ENCODE peak calls at places on chromosomes 13 and 19, in four cellular contexts. K, A, O and Q are unnamed samples.

GRCh38 chr13:24087611-24088235 is 72.8 kb upstream of the SPATA13 start:
- DNase-seq in K (peak), A (no peak), O (no peak), Q (no peak)

GRCh38 chr19:44712864-44713515 is 14.0 kb downstream of the CEACAM16 start:
- DNase-seq in K (no peak), A (no peak), O (peak), Q (no peak)

GRCh38 chr19:13128583-13128982 is 10.5 kb downstream of the NACC1 start:
- DNase-seq in K (no peak), A (no peak), O (no peak), Q (no peak)

GRCh38 chr13:105196052-105196451 is 1339.4 kb downstream of the EFNB2 start:
- DNase-seq in K (no peak), A (no peak), O (peak), Q (peak)

GRCh38 chr19:34310494-34310981 is 54.5 kb upstream of the GPI start:
- DNase-seq in K (no peak), A (no peak), O (no peak), Q (no peak)

GRCh38 chr19:39497850-39498261 is 891 bp upstream of the DLL3 start:
- DNase-seq in K (no peak), A (no peak), O (peak), Q (no peak)

GRCh38 chr19:29248332-29248844 is 35.4 kb upstream of the UQCRFS1 start:
- DNase-seq in K (no peak), A (no peak), O (no peak), Q (no peak)

GRCh38 chr13:102868366-102868936 is 22.6 kb downstream of the ERCC5 start:
- DNase-seq in K (no peak), A (no peak), O (no peak), Q (no peak)

GRCh38 chr19:37692956-37693660 is 26.5 kb downstream of the ZNF607 start:
- DNase-seq in K (no peak), A (no peak), O (peak), Q (no peak)

GRCh38 chr13:34748078-34748477 is 194.0 kb upstream of the NBEA start:
- DNase-seq in K (no peak), A (no peak), O (peak), Q (peak)

GRCh38 chr13:34749046-34749445 is 193.0 kb upstream of the NBEA start:
- DNase-seq in K (no peak), A (no peak), O (no peak), Q (no peak)

GRCh38 chr13:34747507-34747906 is 194.6 kb upstream of the NBEA start:
- DNase-seq in K (no peak), A (no peak), O (no peak), Q (no peak)

GRCh38 chr13:34750078-34750703 is 191.9 kb upstream of the NBEA start:
- DNase-seq in K (no peak), A (peak), O (no peak), Q (no peak)

GRCh38 chr13:34748561-34748960 is 193.5 kb upstream of the NBEA start:
- DNase-seq in K (no peak), A (no peak), O (no peak), Q (no peak)
- TF ChIP-seq CTCF in K (no peak), A (no peak), O (no peak), Q (no peak)

GRCh38 chr19:23310729-23311211 is 60.6 kb upstream of the ZNF724 start:
- DNase-seq in K (no peak), A (peak), O (no peak), Q (peak)

GRCh38 chr19:23311551-23311950 is 61.4 kb upstream of the ZNF724 start:
- DNase-seq in K (no peak), A (no peak), O (no peak), Q (no peak)

GRCh38 chr19:23309926-23310325 is 59.7 kb upstream of the ZNF724 start:
- DNase-seq in K (no peak), A (peak), O (no peak), Q (no peak)

GRCh38 chr19:23304238-23304637 is 54.0 kb upstream of the ZNF724 start:
- DNase-seq in K (no peak), A (no peak), O (no peak), Q (no peak)

DNA sequence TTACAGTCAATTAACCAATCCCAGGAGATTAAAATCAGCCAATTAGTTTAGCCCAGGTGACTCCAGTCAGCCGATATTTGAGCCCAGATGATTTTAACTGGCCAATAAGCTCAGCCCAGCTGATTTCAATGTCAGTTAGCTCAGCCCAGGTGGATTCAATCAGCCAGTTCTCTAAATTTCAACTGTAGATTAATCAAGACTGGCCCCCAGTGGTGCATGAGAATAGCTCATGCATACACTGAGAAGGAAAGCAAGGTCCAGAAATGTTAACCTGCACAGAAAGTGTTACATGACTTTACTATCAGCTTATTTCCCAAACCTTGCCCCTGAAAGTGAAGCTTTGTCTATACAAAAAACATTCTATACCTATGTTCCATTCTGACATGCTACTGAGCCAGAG is 55.4 kb upstream of the ZNF724 start:
- DNase-seq in K (no peak), A (no peak), O (peak), Q (no peak)
- TF ChIP-seq CTCF in K (no peak), A (no peak), O (no peak), Q (no peak)

DNA sequence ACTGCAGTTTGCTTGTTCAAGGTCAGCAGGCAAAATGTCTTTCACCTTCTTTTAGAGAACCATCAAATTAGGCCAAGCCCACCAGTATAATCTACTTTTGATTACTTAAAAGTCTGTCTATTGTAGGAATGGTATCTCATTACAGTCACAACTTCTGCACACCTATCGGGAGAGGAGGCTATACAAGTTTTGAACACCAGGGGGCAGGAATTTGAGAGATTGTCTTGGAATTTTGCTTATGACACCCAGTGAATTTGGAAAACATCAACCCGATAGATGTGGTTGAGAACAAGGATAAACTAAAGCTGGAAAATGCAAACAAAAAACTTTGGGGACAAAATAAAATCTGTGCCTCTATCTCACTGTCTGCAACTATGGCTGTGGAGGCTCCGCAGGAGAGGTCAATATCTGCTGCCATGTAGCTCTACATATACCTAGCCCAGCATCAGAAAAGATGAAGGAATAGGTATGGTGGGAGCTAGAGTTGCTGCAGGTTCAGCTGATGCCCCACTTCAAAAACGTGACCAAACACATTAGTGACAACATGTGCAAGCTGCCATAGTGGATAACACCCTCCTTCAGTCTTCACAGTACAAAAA is 1299.2 kb upstream of the SPRY2 start:
- DNase-seq in K (no peak), A (peak), O (peak), Q (peak)
- TF ChIP-seq CTCF in K (no peak), A (peak), O (peak), Q (peak)

GRCh38 chr13:49220856-49221614 is 897 bp downstream of the MLNR start:
- DNase-seq in K (no peak), A (no peak), O (no peak), Q (no peak)

GRCh38 chr13:49218493-49219051 is 1.6 kb upstream of the MLNR start:
- DNase-seq in K (no peak), A (no peak), O (no peak), Q (no peak)

GRCh38 chr13:49219647-49220034 is 497 bp upstream of the MLNR start:
- DNase-seq in K (no peak), A (no peak), O (no peak), Q (no peak)

GRCh38 chr13:49217962-49218492 is 2.1 kb upstream of the MLNR start:
- DNase-seq in K (no peak), A (no peak), O (no peak), Q (no peak)

DNA sequence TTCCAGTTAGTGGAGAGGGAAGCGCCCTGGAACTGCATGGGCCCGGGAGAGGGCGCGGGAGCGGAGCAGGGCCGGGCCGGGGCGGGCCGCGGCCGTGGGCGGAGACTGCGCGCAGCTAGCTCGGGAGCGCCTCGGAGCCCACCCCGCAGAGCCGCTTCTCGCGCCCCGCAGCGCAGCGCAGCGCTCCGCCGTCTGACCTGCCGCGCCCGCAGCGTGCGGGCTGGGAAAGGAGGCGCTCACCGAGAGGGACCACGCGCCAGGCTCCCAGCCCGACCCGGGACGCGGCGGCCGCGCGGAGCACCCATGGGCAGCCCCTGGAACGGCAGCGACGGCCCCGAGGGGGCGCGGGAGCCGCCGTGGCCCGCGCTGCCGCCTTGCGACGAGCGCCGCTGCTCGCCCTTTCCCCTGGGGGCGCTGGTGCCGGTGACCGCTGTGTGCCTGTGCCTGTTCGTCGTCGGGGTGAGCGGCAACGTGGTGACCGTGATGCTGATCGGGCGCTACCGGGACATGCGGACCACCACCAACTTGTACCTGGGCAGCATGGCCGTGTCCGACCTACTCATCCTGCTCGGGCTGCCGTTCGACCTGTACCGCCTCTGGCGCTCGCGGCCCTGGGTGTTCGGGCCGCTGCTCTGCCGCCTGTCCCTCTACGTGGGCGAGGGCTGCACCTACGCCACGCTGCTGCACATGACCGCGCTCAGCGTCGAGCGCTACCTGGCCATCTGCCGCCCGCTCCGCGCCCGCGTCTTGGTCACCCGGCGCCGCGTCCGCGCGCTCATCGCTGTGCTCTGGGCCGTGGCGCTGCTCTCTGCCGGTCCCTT is at the start of gene MLNR:
- DNase-seq in K (no peak), A (peak), O (no peak), Q (no peak)
- TF ChIP-seq CTCF in K (no peak), A (no peak), O (no peak), Q (no peak)

GRCh38 chr19:5354403-5354802 is 13.8 kb upstream of the PTPRS start:
- DNase-seq in K (no peak), A (no peak), O (peak), Q (peak)
- TF ChIP-seq CTCF in K (no peak), A (peak), O (peak), Q (peak)

GRCh38 chr13:36817996-36818395 is 1.0 kb upstream of the RFXAP start:
- DNase-seq in K (no peak), A (no peak), O (no peak), Q (no peak)
- TF ChIP-seq CTCF in K (no peak), A (no peak), O (no peak), Q (no peak)

GRCh38 chr19:7386308-7386707 is 37.6 kb downstream of the ARHGEF18 start:
- DNase-seq in K (no peak), A (no peak), O (no peak), Q (peak)
- TF ChIP-seq CTCF in K (no peak), A (no peak), O (no peak), Q (peak)

GRCh38 chr19:10516671-10517286 is 468 bp downstream of the S1PR5 start:
- DNase-seq in K (no peak), A (peak), O (no peak), Q (no peak)

GRCh38 chr19:10517760-10518443 is 655 bp upstream of the S1PR5 start:
- DNase-seq in K (no peak), A (no peak), O (peak), Q (no peak)

GRCh38 chr19:10516064-10516385 is 1.2 kb downstream of the S1PR5 start:
- DNase-seq in K (no peak), A (no peak), O (no peak), Q (no peak)

GRCh38 chr19:10518444-10519361 is 1.5 kb upstream of the S1PR5 start:
- DNase-seq in K (no peak), A (no peak), O (no peak), Q (no peak)

GRCh38 chr19:10517361-10517759 is at the start of gene S1PR5:
- DNase-seq in K (no peak), A (no peak), O (no peak), Q (no peak)
- TF ChIP-seq CTCF in K (no peak), A (no peak), O (no peak), Q (no peak)